ENCODE peak calls at places on chromosome 11, in four cellular contexts. One of them, this sample, is unnamed.
A peak's percentile ranks its signal among the peaks of the same experiment; 100 is the strongest.

GRCh38 chr11:112174789-112175595 is at the start of gene BCO2:
- DNase-seq in uterus: peak; percentile 87
- DNase-seq in neural progenitor cell: peak; percentile 87
- DNase-seq in Peyer's patch: peak; percentile 74
- DNase-seq in this sample: peak; percentile 77

GRCh38 chr11:107040447-107041444 is 22.5 kb upstream of the GUCY1A2 start:
- DNase-seq in uterus: no peak
- DNase-seq in Peyer's patch: no peak
- DNase-seq in neural progenitor cell: no peak
- DNase-seq in this sample: no peak

GRCh38 chr11:133134561-133135173 is 397.6 kb downstream of the OPCML start:
- DNase-seq in Peyer's patch: peak; percentile 76
- DNase-seq in neural progenitor cell: peak; percentile 80
- DNase-seq in uterus: no peak
- DNase-seq in this sample: peak; percentile 62

GRCh38 chr11:100632970-100633452 is 54.1 kb upstream of the ARHGAP42 start:
- DNase-seq in Peyer's patch: peak; percentile 66
- DNase-seq in uterus: peak; percentile 33
- DNase-seq in neural progenitor cell: no peak
- DNase-seq in this sample: peak; percentile 46

GRCh38 chr11:44224867-44225501 is 85.0 kb downstream of the ALX4 start:
- DNase-seq in uterus: no peak
- DNase-seq in Peyer's patch: no peak
- DNase-seq in neural progenitor cell: no peak
- DNase-seq in this sample: no peak

GRCh38 chr11:14059491-14059890 is 97.0 kb downstream of the SPON1 start:
- DNase-seq in uterus: no peak
- DNase-seq in neural progenitor cell: no peak
- DNase-seq in Peyer's patch: no peak
- DNase-seq in this sample: peak; percentile 3

GRCh38 chr11:16806791-16807190 is 68.3 kb downstream of the C11orf58 start:
- DNase-seq in neural progenitor cell: no peak
- DNase-seq in uterus: no peak
- DNase-seq in Peyer's patch: no peak
- DNase-seq in this sample: no peak

GRCh38 chr11:29962243-29962642 is 54.6 kb downstream of the KCNA4 start:
- DNase-seq in uterus: no peak
- DNase-seq in Peyer's patch: no peak
- DNase-seq in neural progenitor cell: peak; percentile 58
- DNase-seq in this sample: peak; percentile 45

GRCh38 chr11:81573367-81573766 is 1160.3 kb downstream of the FAM181B start:
- DNase-seq in neural progenitor cell: no peak
- DNase-seq in Peyer's patch: no peak
- DNase-seq in uterus: no peak
- DNase-seq in this sample: no peak

GRCh38 chr11:79503028-79503427 is 62.2 kb upstream of the TENM4 start:
- DNase-seq in uterus: peak; percentile 29
- DNase-seq in Peyer's patch: no peak
- DNase-seq in neural progenitor cell: no peak
- DNase-seq in this sample: no peak

GRCh38 chr11:110432713-110433392 is 3.1 kb downstream of the FDX1 start:
- DNase-seq in Peyer's patch: no peak
- DNase-seq in uterus: no peak
- DNase-seq in neural progenitor cell: peak; percentile 2
- DNase-seq in this sample: peak; percentile 80

GRCh38 chr11:63572026-63572688 is 9.0 kb upstream of the PLAAT2 start:
- DNase-seq in neural progenitor cell: no peak
- DNase-seq in Peyer's patch: no peak
- DNase-seq in uterus: no peak
- DNase-seq in this sample: no peak
- TF ChIP-seq CTCF in neural progenitor cell: no peak
- TF ChIP-seq CTCF in Peyer's patch: no peak
- TF ChIP-seq CTCF in uterus: no peak
- TF ChIP-seq CTCF in this sample: no peak

GRCh38 chr11:118606157-118606843 is 1.1 kb upstream of the PHLDB1 start:
- DNase-seq in Peyer's patch: no peak
- DNase-seq in uterus: no peak
- DNase-seq in neural progenitor cell: peak; percentile 52
- DNase-seq in this sample: no peak
- H3K4me1 ChIP-seq in Peyer's patch: peaks cover 60% of the 10 kb centered on the region
- H3K4me1 ChIP-seq in uterus: peaks cover 17% of the 10 kb centered on the region
- H3K4me1 ChIP-seq in neural progenitor cell: peaks cover 40% of the 10 kb centered on the region
- H3K4me1 ChIP-seq in this sample: peaks cover 41% of the 10 kb centered on the region

DNA sequence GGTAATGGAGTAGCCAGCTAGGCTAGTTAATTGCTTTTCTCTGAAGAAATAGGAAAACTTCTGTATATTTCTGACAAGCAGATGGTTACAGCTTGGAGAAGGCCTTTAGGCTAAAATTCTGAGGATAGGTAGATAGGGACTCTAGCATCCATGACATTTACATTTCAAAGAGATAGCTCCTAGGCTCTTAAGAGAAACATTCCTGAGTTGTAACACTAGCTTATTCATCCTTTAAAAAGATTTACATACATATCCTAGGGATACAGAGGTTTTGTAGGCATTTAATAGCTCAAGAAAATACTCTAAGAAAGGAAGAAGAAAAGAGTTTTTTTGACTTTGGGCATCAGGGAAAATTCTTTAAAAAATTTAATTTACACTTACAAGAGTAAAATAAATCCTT is 130.9 kb upstream of the CCDC179 start:
- DNase-seq in Peyer's patch: no peak
- DNase-seq in uterus: no peak
- DNase-seq in neural progenitor cell: no peak
- DNase-seq in this sample: no peak
- H3K9me3 ChIP-seq in Peyer's patch: peaks cover 4% of the 10 kb centered on the region
- H3K9me3 ChIP-seq in uterus: no peaks in the 10 kb centered on the region
- H3K9me3 ChIP-seq in neural progenitor cell: no peaks in the 10 kb centered on the region
- H3K9me3 ChIP-seq in this sample: no peaks in the 10 kb centered on the region

GRCh38 chr11:12108875-12109453 is 1.4 kb upstream of the MICAL2 start:
- DNase-seq in neural progenitor cell: no peak
- DNase-seq in uterus: no peak
- DNase-seq in Peyer's patch: no peak
- DNase-seq in this sample: no peak

GRCh38 chr11:12110714-12111481 is 508 bp downstream of the MICAL2 start:
- DNase-seq in Peyer's patch: no peak
- DNase-seq in uterus: peak; percentile 40
- DNase-seq in neural progenitor cell: peak; percentile 63
- DNase-seq in this sample: peak; percentile 30

GRCh38 chr11:12109591-12110196 is 696 bp upstream of the MICAL2 start:
- DNase-seq in uterus: no peak
- DNase-seq in neural progenitor cell: no peak
- DNase-seq in Peyer's patch: no peak
- DNase-seq in this sample: no peak

GRCh38 chr11:12111482-12112149 is 1.2 kb downstream of the MICAL2 start:
- DNase-seq in neural progenitor cell: peak; percentile 24
- DNase-seq in uterus: no peak
- DNase-seq in Peyer's patch: no peak
- DNase-seq in this sample: no peak

GRCh38 chr11:12110201-12110713 is at the start of gene MICAL2:
- DNase-seq in uterus: peak; percentile 90
- DNase-seq in Peyer's patch: peak; percentile 96
- DNase-seq in neural progenitor cell: peak; percentile 96
- DNase-seq in this sample: peak; percentile 87
- TF ChIP-seq CTCF in uterus: peak; percentile 8
- TF ChIP-seq CTCF in Peyer's patch: no peak
- TF ChIP-seq CTCF in neural progenitor cell: no peak
- TF ChIP-seq CTCF in this sample: no peak

GRCh38 chr11:73976451-73977151 is 6.0 kb downstream of the UCP2 start:
- DNase-seq in Peyer's patch: no peak
- DNase-seq in uterus: no peak
- DNase-seq in neural progenitor cell: no peak
- DNase-seq in this sample: no peak
- H3K4me1 ChIP-seq in Peyer's patch: peaks cover 19% of the 10 kb centered on the region
- H3K4me1 ChIP-seq in uterus: no peaks in the 10 kb centered on the region
- H3K4me1 ChIP-seq in neural progenitor cell: peaks cover 20% of the 10 kb centered on the region
- H3K4me1 ChIP-seq in this sample: peaks cover 13% of the 10 kb centered on the region

DNA sequence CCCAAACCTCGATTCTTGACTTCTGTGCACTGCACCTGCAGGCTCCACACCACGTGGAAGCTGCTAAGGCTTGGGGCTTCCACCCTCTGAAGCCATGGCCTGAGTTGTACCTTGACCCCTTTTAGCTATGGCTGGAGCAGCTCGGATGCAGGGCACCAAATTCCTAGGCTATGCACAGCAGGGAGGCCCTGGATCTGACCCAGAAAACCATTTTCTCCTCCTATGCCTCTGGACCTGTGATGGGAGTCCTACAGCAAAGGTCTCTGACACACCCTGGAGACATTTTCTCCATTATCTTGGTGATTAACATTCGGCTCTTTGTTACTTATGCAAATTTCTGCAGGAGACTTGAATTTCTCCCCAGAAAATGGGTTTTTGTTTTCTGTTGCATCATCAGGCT is 309.2 kb upstream of the DDI1 start:
- DNase-seq in neural progenitor cell: no peak
- DNase-seq in uterus: no peak
- DNase-seq in Peyer's patch: no peak
- DNase-seq in this sample: no peak
- H3K9me3 ChIP-seq in neural progenitor cell: no peaks in the 10 kb centered on the region
- H3K9me3 ChIP-seq in uterus: no peaks in the 10 kb centered on the region
- H3K9me3 ChIP-seq in Peyer's patch: no peaks in the 10 kb centered on the region
- H3K9me3 ChIP-seq in this sample: peaks cover 11% of the 10 kb centered on the region

GRCh38 chr11:9314291-9315077 is at the start of gene TMEM41B:
- DNase-seq in neural progenitor cell: peak; percentile 99
- DNase-seq in Peyer's patch: peak; percentile 99
- DNase-seq in uterus: peak; percentile 99
- DNase-seq in this sample: peak; percentile 98
- TF ChIP-seq CTCF in neural progenitor cell: no peak
- TF ChIP-seq CTCF in Peyer's patch: no peak
- TF ChIP-seq CTCF in uterus: peak; percentile 21
- TF ChIP-seq CTCF in this sample: no peak

GRCh38 chr11:62542750-62543567 is 3.6 kb downstream of the AHNAK start:
- DNase-seq in neural progenitor cell: peak; percentile 89
- DNase-seq in Peyer's patch: peak; percentile 89
- DNase-seq in uterus: peak; percentile 86
- DNase-seq in this sample: peak; percentile 89

GRCh38 chr11:62540804-62541671 is 5.6 kb downstream of the AHNAK start:
- DNase-seq in uterus: peak; percentile 33
- DNase-seq in Peyer's patch: no peak
- DNase-seq in neural progenitor cell: no peak
- DNase-seq in this sample: no peak

GRCh38 chr11:62544521-62545436 is 1.8 kb downstream of the AHNAK start:
- DNase-seq in Peyer's patch: peak; percentile 73
- DNase-seq in neural progenitor cell: peak; percentile 39
- DNase-seq in uterus: no peak
- DNase-seq in this sample: peak; percentile 50

GRCh38 chr11:62543680-62544444 is 2.7 kb downstream of the AHNAK start:
- DNase-seq in Peyer's patch: no peak
- DNase-seq in uterus: no peak
- DNase-seq in neural progenitor cell: no peak
- DNase-seq in this sample: no peak

DNA sequence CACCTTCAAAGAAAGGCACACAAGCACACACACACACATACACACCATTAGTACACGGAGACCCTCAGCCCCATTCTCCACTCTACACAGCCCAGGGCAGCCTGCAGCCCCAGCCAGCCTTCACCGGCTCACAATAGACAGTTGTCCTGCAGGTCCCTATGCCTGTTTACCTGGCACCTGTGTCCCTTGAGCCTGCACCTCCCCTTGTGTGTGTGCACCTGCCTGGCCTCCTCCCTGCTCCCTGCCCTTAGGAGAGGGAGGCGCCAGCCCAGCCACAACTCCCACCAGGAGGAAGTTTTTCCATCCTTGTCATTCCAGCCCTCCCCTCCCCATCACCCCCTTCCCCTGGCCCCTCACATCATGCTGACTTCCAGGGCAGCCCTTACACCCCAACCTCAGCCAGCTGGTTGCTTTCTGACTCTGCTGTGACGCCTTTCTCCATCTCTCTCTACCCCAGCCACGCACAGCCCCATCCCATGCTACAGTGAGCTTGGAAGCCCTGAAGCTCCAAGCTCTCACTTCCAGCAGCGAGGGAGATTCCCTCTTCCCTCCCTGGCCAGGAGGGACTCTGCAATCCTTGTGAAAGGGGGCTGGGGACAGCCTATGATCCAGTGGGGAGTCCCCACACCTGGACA is 4.4 kb downstream of the AHNAK start:
- DNase-seq in neural progenitor cell: no peak
- DNase-seq in Peyer's patch: peak; percentile 69
- DNase-seq in uterus: no peak
- DNase-seq in this sample: no peak
- H3K4me1 ChIP-seq in neural progenitor cell: peaks cover 18% of the 10 kb centered on the region
- H3K4me1 ChIP-seq in Peyer's patch: peaks cover 71% of the 10 kb centered on the region
- H3K4me1 ChIP-seq in uterus: peaks cover 39% of the 10 kb centered on the region
- H3K4me1 ChIP-seq in this sample: peaks cover 63% of the 10 kb centered on the region

GRCh38 chr11:119198925-119199324 is 7.2 kb upstream of the CBL start:
- DNase-seq in neural progenitor cell: no peak
- DNase-seq in uterus: no peak
- DNase-seq in Peyer's patch: peak; percentile 24
- DNase-seq in this sample: no peak
- H3K9me3 ChIP-seq in neural progenitor cell: no peaks in the 10 kb centered on the region
- H3K9me3 ChIP-seq in uterus: no peaks in the 10 kb centered on the region
- H3K9me3 ChIP-seq in Peyer's patch: no peaks in the 10 kb centered on the region
- H3K9me3 ChIP-seq in this sample: no peaks in the 10 kb centered on the region